ENCODE peak calls at places on chromosome 9, in four cellular contexts. Q is PC-9, F is GM18507, S is LoVo. E is an unnamed sample.

GRCh38 chr9:104961238-104961637 is 33.3 kb upstream of the ABCA1 start:
- DNase-seq in Q (peak), S (peak), F (no peak), E (peak)

GRCh38 chr9:98564714-98565113 is 144.0 kb downstream of the GABBR2 start:
- DNase-seq in F (no peak), Q (no peak), S (no peak), E (no peak)

GRCh38 chr9:93579711-93580516 is 3.5 kb downstream of the PHF2 start:
- DNase-seq in Q (no peak), F (no peak), S (no peak), E (no peak)

GRCh38 chr9:4934976-4935672 is 49.9 kb upstream of the JAK2 start:
- DNase-seq in Q (no peak), F (no peak), S (no peak), E (no peak)

GRCh38 chr9:126805546-126806262 is 864 bp downstream of the ZBTB43 start:
- DNase-seq in F (peak), S (peak), Q (peak), E (peak)

GRCh38 chr9:96219615-96220257 is 82.2 kb downstream of the HSD17B3 start:
- DNase-seq in S (no peak), F (peak), Q (peak), E (peak)

GRCh38 chr9:112503170-112503569 is 16.5 kb downstream of the KIAA1958 start:
- DNase-seq in S (no peak), Q (no peak), F (no peak), E (no peak)

GRCh38 chr9:78044189-78044588 is 12.6 kb upstream of the GNAQ start:
- DNase-seq in S (no peak), F (no peak), Q (no peak), E (no peak)

GRCh38 chr9:120730661-120731514 is 16.6 kb upstream of the MEGF9 start:
- DNase-seq in Q (peak), S (no peak), F (no peak), E (no peak)

GRCh38 chr9:135456436-135457104 is 23.0 kb upstream of the PPP1R26 start:
- DNase-seq in S (no peak), F (no peak), Q (no peak), E (no peak)

GRCh38 chr9:97940707-97941106 is 2.7 kb upstream of the HEMGN start:
- DNase-seq in F (no peak), Q (no peak), S (no peak), E (no peak)

GRCh38 chr9:38096238-38096805 is 27.3 kb upstream of the SHB start:
- DNase-seq in F (no peak), Q (peak), S (no peak), E (no peak)

GRCh38 chr9:37800631-37801286 is at the start of gene DCAF10:
- DNase-seq in F (peak), Q (peak), S (peak), E (peak)

GRCh38 chr9:131608469-131609115 is 63.3 kb downstream of the PRRT1B start:
- DNase-seq in F (no peak), S (peak), Q (peak), E (no peak)

GRCh38 chr9:107737987-107738743 is 248.6 kb upstream of the KLF4 start:
- DNase-seq in F (no peak), Q (no peak), S (peak), E (no peak)

E was measured in NB4.